ENCODE peak calls at places on chromosomes 7 and 10, in five cellular contexts. U is hepatocyte, C is ovary, Q is cardiac muscle cell, F is astrocyte of the spinal cord. T is an unnamed sample.

GRCh38 chr10:104104926-104105325 is 17.0 kb upstream of the SFR1 start:
- DNase-seq in U (no peak), C (no peak), Q (no peak), F (peak; percentile 35), T (no peak)

GRCh38 chr10:75982611-75983369 is 551.4 kb downstream of the LRMDA start:
- DNase-seq in U (peak; percentile 37), C (no peak), Q (no peak), F (peak; percentile 45), T (no peak)

GRCh38 chr7:157527235-157527634 is 190.4 kb downstream of the DNAJB6 start:
- DNase-seq in U (no peak), C (no peak), Q (no peak), F (no peak), T (no peak)

GRCh38 chr7:91324663-91325062 is 60.4 kb downstream of the FZD1 start:
- DNase-seq in U (no peak), C (no peak), Q (no peak), F (no peak), T (no peak)

GRCh38 chr7:117401293-117402002 is 25.8 kb downstream of the ASZ1 start:
- DNase-seq in U (no peak), C (no peak), Q (no peak), F (no peak), T (no peak)

GRCh38 chr10:70880077-70880534 is 8.3 kb downstream of the PCBD1 start:
- DNase-seq in U (peak; percentile 88), C (peak; percentile 70), Q (peak; percentile 87), F (peak; percentile 78), T (peak; percentile 77)

GRCh38 chr10:60446855-60447254 is 57.2 kb upstream of the ANK3 start:
- DNase-seq in U (no peak), C (no peak), Q (no peak), F (no peak), T (no peak)

GRCh38 chr10:114245128-114245791 is 6.2 kb downstream of the VWA2 start:
- DNase-seq in U (peak; percentile 28), C (no peak), Q (no peak), F (no peak), T (no peak)

GRCh38 chr10:3620818-3621217 is 164.2 kb downstream of the KLF6 start:
- DNase-seq in U (no peak), C (no peak), Q (no peak), F (no peak), T (no peak)

GRCh38 chr10:92181575-92181974 is 109.3 kb downstream of the CPEB3 start:
- DNase-seq in U (peak; percentile 19), C (no peak), Q (no peak), F (no peak), T (peak; percentile 6)

GRCh38 chr7:41130596-41131236 is 572.2 kb downstream of the INHBA start:
- DNase-seq in U (no peak), C (no peak), Q (no peak), F (no peak), T (no peak)

GRCh38 chr10:121598261-121599249 is at the start of gene FGFR2:
- DNase-seq in U (peak; percentile 95), C (peak; percentile 90), Q (peak; percentile 96), F (peak; percentile 62), T (peak; percentile 78)

GRCh38 chr7:80373431-80374032 is 138.3 kb downstream of the GNAT3 start:
- DNase-seq in U (no peak), C (no peak), Q (no peak), F (no peak), T (no peak)

GRCh38 chr10:91006752-91007346 is 86.0 kb upstream of the ANKRD1 start:
- DNase-seq in U (no peak), C (no peak), Q (no peak), F (no peak), T (peak; percentile 43)

GRCh38 chr10:77661100-77661499 is 23.5 kb upstream of the KCNMA1 start:
- DNase-seq in U (no peak), C (no peak), Q (no peak), F (no peak), T (no peak)

GRCh38 chr7:102294589-102294988 is 7.9 kb downstream of the SH2B2 start:
- DNase-seq in U (no peak), C (no peak), Q (no peak), F (no peak), T (no peak)

GRCh38 chr7:29243777-29244655 is 49.4 kb downstream of the CHN2 start:
- DNase-seq in U (no peak), C (no peak), Q (no peak), F (no peak), T (no peak)

GRCh38 chr10:49333192-49333591 is 34.2 kb downstream of the C10orf71 start:
- DNase-seq in U (no peak), C (no peak), Q (no peak), F (no peak), T (no peak)

GRCh38 chr7:83359108-83359507 is 196.4 kb upstream of the PCLO start:
- DNase-seq in U (no peak), C (no peak), Q (no peak), F (no peak), T (no peak)

GRCh38 chr10:112826018-112826697 is 123.9 kb upstream of the TCF7L2 start:
- DNase-seq in U (no peak), C (no peak), Q (no peak), F (no peak), T (no peak)

GRCh38 chr7:54824655-54825054 is 65.6 kb upstream of the SEC61G start:
- DNase-seq in U (no peak), C (no peak), Q (no peak), F (no peak), T (no peak)

GRCh38 chr7:153510674-153511073 is 541.5 kb upstream of the DPP6 start:
- DNase-seq in U (no peak), C (no peak), Q (no peak), F (no peak), T (no peak)

GRCh38 chr10:785539-786214 is 96.2 kb upstream of the DIP2C start:
- DNase-seq in U (no peak), C (no peak), Q (no peak), F (no peak), T (peak; percentile 12)

GRCh38 chr10:103653581-103654020 is 160.1 kb downstream of the NEURL1 start:
- DNase-seq in U (no peak), C (no peak), Q (no peak), F (no peak), T (no peak)

GRCh38 chr7:64876792-64877713 is 26.0 kb upstream of the ZNF273 start:
- DNase-seq in U (peak; percentile 36), C (no peak), Q (peak; percentile 76), F (no peak), T (peak; percentile 48)

GRCh38 chr7:149820622-149821190 is 17.5 kb upstream of the ZNF862 start:
- DNase-seq in U (no peak), C (no peak), Q (no peak), F (no peak), T (no peak)

GRCh38 chr7:9328296-9328695 is 894.9 kb downstream of the NXPH1 start:
- DNase-seq in U (no peak), C (no peak), Q (no peak), F (no peak), T (no peak)

GRCh38 chr10:103786020-103786419 is 69.4 kb downstream of the SH3PXD2A start:
- DNase-seq in U (no peak), C (no peak), Q (peak; percentile 55), F (no peak), T (no peak)

GRCh38 chr10:113438660-113439059 is 114.2 kb upstream of the HABP2 start:
- DNase-seq in U (no peak), C (no peak), Q (no peak), F (no peak), T (no peak)

GRCh38 chr7:98286093-98286525 is 4.6 kb downstream of the BRI3 start:
- DNase-seq in U (peak; percentile 57), C (peak; percentile 43), Q (no peak), F (peak; percentile 29), T (no peak)

GRCh38 chr7:83065714-83066113 is 97.0 kb downstream of the PCLO start:
- DNase-seq in U (no peak), C (no peak), Q (no peak), F (peak; percentile 4), T (no peak)

DNA sequence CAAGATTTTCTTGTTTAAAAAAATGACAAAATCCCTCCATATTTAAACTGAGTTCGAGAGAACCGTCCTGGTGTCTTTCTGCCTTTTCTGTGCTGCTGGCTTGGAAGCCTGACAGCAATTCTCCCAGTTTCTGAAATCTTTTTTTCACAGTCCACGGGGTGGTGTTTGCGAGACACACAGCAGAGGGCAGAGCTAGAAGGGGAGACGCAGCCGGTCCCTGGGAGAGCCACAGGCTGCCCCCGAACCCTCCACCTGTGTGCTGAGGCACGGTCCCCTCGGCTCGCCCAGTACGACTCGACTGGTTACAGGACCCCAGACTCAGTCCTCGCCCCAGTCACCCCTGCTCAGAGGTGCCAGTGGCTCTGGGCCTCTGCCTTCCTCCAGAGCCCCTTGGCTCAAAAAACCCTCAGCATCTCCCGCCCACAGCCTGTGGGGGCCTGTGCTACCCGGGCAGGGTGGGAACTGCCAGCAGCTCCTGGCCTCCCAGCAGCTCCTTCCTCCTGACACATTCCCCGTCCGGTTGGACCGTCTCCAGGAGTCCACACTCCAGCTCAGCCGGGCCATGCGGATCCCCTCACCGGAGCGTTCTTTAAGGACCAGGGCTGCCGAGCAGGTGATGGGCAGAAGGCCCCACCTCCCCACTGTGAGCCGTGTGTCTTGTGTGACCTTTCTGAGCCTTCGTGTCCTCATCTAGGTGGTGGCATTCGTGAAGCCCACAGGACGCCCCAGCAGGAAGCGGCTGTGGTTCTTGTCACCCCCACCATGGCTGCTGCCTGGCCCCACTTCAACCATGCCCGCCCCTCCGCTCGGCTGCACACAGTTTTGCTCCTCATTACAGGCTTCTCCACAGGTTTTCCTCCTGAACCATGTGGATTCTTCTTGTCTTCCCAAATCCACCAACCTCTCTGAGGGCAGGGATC is 52.3 kb upstream of the EN2 start:
- DNase-seq in U (no peak), C (no peak), Q (peak; percentile 7), F (no peak), T (no peak)
- TF ChIP-seq CTCF in U (no peak), C (no peak), Q (no peak), F (no peak), T (no peak)

GRCh38 chr7:5671053-5671452 is 110.4 kb downstream of the RNF216 start:
- DNase-seq in U (no peak), C (no peak), Q (no peak), F (no peak), T (no peak)
- TF ChIP-seq CTCF in U (no peak), C (no peak), Q (no peak), F (no peak), T (no peak)

DNA sequence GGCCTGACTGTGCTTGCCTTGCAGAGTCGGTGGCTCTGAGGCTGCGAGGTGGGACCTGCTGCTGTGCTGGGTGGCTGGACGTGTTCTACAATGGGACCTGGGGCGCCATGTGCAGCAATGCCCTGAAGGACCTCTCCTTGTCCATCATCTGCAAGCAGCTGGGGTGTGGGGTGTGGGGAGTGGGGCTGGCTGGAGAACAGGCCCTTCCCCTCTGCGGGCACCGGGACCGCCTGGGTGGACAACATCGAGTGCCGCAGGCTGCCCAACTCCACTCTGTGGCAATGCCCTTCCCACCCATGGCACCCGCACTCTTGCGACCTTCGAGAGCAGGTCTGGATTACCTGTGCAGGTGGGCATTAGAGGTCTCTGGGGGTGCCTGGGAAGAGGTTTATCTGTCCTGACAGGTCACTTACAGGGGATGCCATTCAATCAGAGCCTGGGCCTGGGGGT is 10.9 kb downstream of the SCART1 start:
- DNase-seq in U (no peak), C (peak; percentile 3), Q (no peak), F (no peak), T (no peak)
- TF ChIP-seq CTCF in U (no peak), C (no peak), Q (no peak), F (no peak), T (no peak)

GRCh38 chr10:4704034-4704545 is 121.9 kb upstream of the AKR1E2 start:
- DNase-seq in U (peak; percentile 15), C (no peak), Q (no peak), F (peak; percentile 99), T (no peak)

GRCh38 chr10:4710858-4711257 is 115.1 kb upstream of the AKR1E2 start:
- DNase-seq in U (no peak), C (no peak), Q (no peak), F (no peak), T (no peak)

GRCh38 chr10:4708123-4708759 is 117.8 kb upstream of the AKR1E2 start:
- DNase-seq in U (no peak), C (no peak), Q (no peak), F (no peak), T (no peak)
- TF ChIP-seq CTCF in U (no peak), C (no peak), Q (peak; percentile 33), F (peak; percentile 35), T (peak; percentile 56)